ENCODE peak calls at places on chromosomes 11 and 22, in seven cellular contexts. One of them, this sample, is unnamed. For H3K9me3, the result is how much of the 10 kb centered on the place peaks cover.

GRCh38 chr22:19244600-19245352 is 46.7 kb downstream of the CLTCL1 start:
- DNase-seq in heart left ventricle: no peak
- DNase-seq in prostate gland: no peak
- DNase-seq in neural progenitor cell: no peak
- DNase-seq in HCT116: no peak
- DNase-seq in IMR-90: no peak
- DNase-seq in H9: no peak
- DNase-seq in this sample: no peak

GRCh38 chr22:41526802-41527799 is 17.2 kb downstream of the POLR3H start:
- DNase-seq in heart left ventricle: no peak
- DNase-seq in IMR-90: peak
- DNase-seq in neural progenitor cell: peak
- DNase-seq in H9: peak
- DNase-seq in prostate gland: no peak
- DNase-seq in HCT116: no peak
- DNase-seq in this sample: peak

GRCh38 chr11:117930208-117930570 is 987 bp upstream of the TMPRSS13 start:
- DNase-seq in neural progenitor cell: no peak
- DNase-seq in H9: no peak
- DNase-seq in HCT116: no peak
- DNase-seq in heart left ventricle: no peak
- DNase-seq in prostate gland: no peak
- DNase-seq in IMR-90: no peak
- DNase-seq in this sample: no peak

GRCh38 chr11:17931595-17931994 is 81.3 kb downstream of the SERGEF start:
- DNase-seq in HCT116: no peak
- DNase-seq in IMR-90: peak
- DNase-seq in H9: peak
- DNase-seq in neural progenitor cell: no peak
- DNase-seq in heart left ventricle: no peak
- DNase-seq in prostate gland: no peak
- DNase-seq in this sample: no peak

GRCh38 chr22:41341990-41342389 is 39.8 kb upstream of the TEF start:
- DNase-seq in heart left ventricle: no peak
- DNase-seq in H9: no peak
- DNase-seq in neural progenitor cell: no peak
- DNase-seq in HCT116: no peak
- DNase-seq in prostate gland: no peak
- DNase-seq in IMR-90: peak
- DNase-seq in this sample: no peak

GRCh38 chr11:4551346-4551979 is 6.5 kb downstream of the OR52M1 start:
- DNase-seq in H9: peak
- DNase-seq in IMR-90: peak
- DNase-seq in HCT116: no peak
- DNase-seq in heart left ventricle: no peak
- DNase-seq in neural progenitor cell: peak
- DNase-seq in prostate gland: no peak
- DNase-seq in this sample: no peak

GRCh38 chr11:60785806-60786361 is 751 bp downstream of the MS4A10 start:
- DNase-seq in H9: no peak
- DNase-seq in neural progenitor cell: no peak
- DNase-seq in heart left ventricle: no peak
- DNase-seq in HCT116: no peak
- DNase-seq in prostate gland: no peak
- DNase-seq in IMR-90: peak
- DNase-seq in this sample: no peak

GRCh38 chr11:4713241-4713640 is 8.7 kb downstream of the MMP26 start:
- DNase-seq in neural progenitor cell: no peak
- DNase-seq in IMR-90: peak
- DNase-seq in H9: no peak
- DNase-seq in prostate gland: peak
- DNase-seq in heart left ventricle: no peak
- DNase-seq in HCT116: no peak
- DNase-seq in this sample: no peak

GRCh38 chr11:27211370-27212127 is 151.5 kb downstream of the CCDC34 start:
- DNase-seq in neural progenitor cell: no peak
- DNase-seq in H9: no peak
- DNase-seq in HCT116: peak
- DNase-seq in IMR-90: no peak
- DNase-seq in heart left ventricle: no peak
- DNase-seq in prostate gland: no peak
- DNase-seq in this sample: no peak

GRCh38 chr11:86251285-86251830 is 6.8 kb downstream of the EED start:
- DNase-seq in heart left ventricle: no peak
- DNase-seq in HCT116: no peak
- DNase-seq in IMR-90: no peak
- DNase-seq in neural progenitor cell: no peak
- DNase-seq in H9: no peak
- DNase-seq in prostate gland: no peak
- DNase-seq in this sample: no peak

GRCh38 chr11:121418625-121419114 is 33.4 kb upstream of the SORL1 start:
- DNase-seq in HCT116: no peak
- DNase-seq in neural progenitor cell: no peak
- DNase-seq in prostate gland: no peak
- DNase-seq in heart left ventricle: peak
- DNase-seq in H9: no peak
- DNase-seq in IMR-90: no peak
- DNase-seq in this sample: no peak

GRCh38 chr22:23414727-23415489 is 165.2 kb downstream of the IGLL1 start:
- DNase-seq in heart left ventricle: no peak
- DNase-seq in H9: no peak
- DNase-seq in prostate gland: no peak
- DNase-seq in HCT116: no peak
- DNase-seq in IMR-90: no peak
- DNase-seq in neural progenitor cell: no peak
- DNase-seq in this sample: no peak

GRCh38 chr11:60953781-60954180 is 1.8 kb upstream of the SLC15A3 start:
- DNase-seq in neural progenitor cell: no peak
- DNase-seq in IMR-90: peak
- DNase-seq in heart left ventricle: no peak
- DNase-seq in prostate gland: no peak
- DNase-seq in H9: no peak
- DNase-seq in HCT116: no peak
- DNase-seq in this sample: no peak

GRCh38 chr11:81174646-81175330 is 1558.9 kb downstream of the FAM181B start:
- DNase-seq in IMR-90: no peak
- DNase-seq in prostate gland: no peak
- DNase-seq in neural progenitor cell: no peak
- DNase-seq in heart left ventricle: no peak
- DNase-seq in HCT116: no peak
- DNase-seq in H9: no peak
- DNase-seq in this sample: no peak

GRCh38 chr22:19869497-19870152 is 15.0 kb upstream of the GNB1L start:
- DNase-seq in HCT116: no peak
- DNase-seq in neural progenitor cell: no peak
- DNase-seq in heart left ventricle: no peak
- DNase-seq in IMR-90: no peak
- DNase-seq in prostate gland: no peak
- DNase-seq in H9: no peak
- DNase-seq in this sample: no peak

GRCh38 chr11:65589444-65590239 is 6.0 kb downstream of the KCNK7 start:
- DNase-seq in H9: no peak
- DNase-seq in neural progenitor cell: no peak
- DNase-seq in HCT116: no peak
- DNase-seq in IMR-90: no peak
- DNase-seq in prostate gland: no peak
- DNase-seq in heart left ventricle: no peak
- DNase-seq in this sample: no peak

GRCh38 chr11:64373598-64373974 is 14.6 kb downstream of the RPS6KA4 start:
- DNase-seq in H9: no peak
- DNase-seq in neural progenitor cell: no peak
- DNase-seq in HCT116: no peak
- DNase-seq in heart left ventricle: no peak
- DNase-seq in IMR-90: no peak
- DNase-seq in prostate gland: no peak
- DNase-seq in this sample: no peak

GRCh38 chr22:30605449-30606110 is 1.4 kb upstream of the TCN2 start:
- DNase-seq in H9: peak
- DNase-seq in heart left ventricle: peak
- DNase-seq in IMR-90: peak
- DNase-seq in HCT116: peak
- DNase-seq in prostate gland: peak
- DNase-seq in neural progenitor cell: peak
- DNase-seq in this sample: no peak

GRCh38 chr22:40529817-40530216 is 106.7 kb downstream of the MRTFA start:
- DNase-seq in prostate gland: no peak
- DNase-seq in heart left ventricle: no peak
- DNase-seq in IMR-90: peak
- DNase-seq in HCT116: no peak
- DNase-seq in H9: no peak
- DNase-seq in neural progenitor cell: no peak
- DNase-seq in this sample: no peak

GRCh38 chr22:29200901-29201300 is 4.8 kb upstream of the EMID1 start:
- DNase-seq in HCT116: no peak
- DNase-seq in prostate gland: no peak
- DNase-seq in IMR-90: no peak
- DNase-seq in neural progenitor cell: no peak
- DNase-seq in H9: no peak
- DNase-seq in heart left ventricle: no peak
- DNase-seq in this sample: no peak

GRCh38 chr11:48063424-48063978 is 83.1 kb downstream of the PTPRJ start:
- DNase-seq in prostate gland: no peak
- DNase-seq in H9: no peak
- DNase-seq in IMR-90: peak
- DNase-seq in HCT116: peak
- DNase-seq in heart left ventricle: peak
- DNase-seq in neural progenitor cell: no peak
- DNase-seq in this sample: no peak

GRCh38 chr22:48553694-48554308 is 1273.9 kb downstream of the BRD1 start:
- DNase-seq in heart left ventricle: no peak
- DNase-seq in neural progenitor cell: no peak
- DNase-seq in prostate gland: no peak
- DNase-seq in HCT116: no peak
- DNase-seq in H9: no peak
- DNase-seq in IMR-90: no peak
- DNase-seq in this sample: no peak
- H3K9me3 ChIP-seq in heart left ventricle: under half
- H3K9me3 ChIP-seq in neural progenitor cell: under half
- H3K9me3 ChIP-seq in prostate gland: under half
- H3K9me3 ChIP-seq in HCT116: under half
- H3K9me3 ChIP-seq in H9: under half
- H3K9me3 ChIP-seq in IMR-90: half or more
- H3K9me3 ChIP-seq in this sample: under half

GRCh38 chr11:39037611-39038010 is 2421.8 kb downstream of the LRRC4C start:
- DNase-seq in HCT116: no peak
- DNase-seq in prostate gland: no peak
- DNase-seq in IMR-90: no peak
- DNase-seq in heart left ventricle: no peak
- DNase-seq in H9: no peak
- DNase-seq in neural progenitor cell: no peak
- DNase-seq in this sample: no peak
- H3K9me3 ChIP-seq in HCT116: under half
- H3K9me3 ChIP-seq in prostate gland: under half
- H3K9me3 ChIP-seq in IMR-90: under half
- H3K9me3 ChIP-seq in heart left ventricle: under half
- H3K9me3 ChIP-seq in H9: under half
- H3K9me3 ChIP-seq in neural progenitor cell: under half
- H3K9me3 ChIP-seq in this sample: under half

GRCh38 chr11:76048763-76049162 is 157.5 kb downstream of the WNT11 start:
- DNase-seq in prostate gland: no peak
- DNase-seq in H9: no peak
- DNase-seq in heart left ventricle: no peak
- DNase-seq in HCT116: peak
- DNase-seq in neural progenitor cell: peak
- DNase-seq in IMR-90: no peak
- DNase-seq in this sample: no peak
- H3K9me3 ChIP-seq in prostate gland: under half
- H3K9me3 ChIP-seq in H9: under half
- H3K9me3 ChIP-seq in heart left ventricle: under half
- H3K9me3 ChIP-seq in HCT116: under half
- H3K9me3 ChIP-seq in neural progenitor cell: under half
- H3K9me3 ChIP-seq in IMR-90: under half
- H3K9me3 ChIP-seq in this sample: under half

GRCh38 chr11:71064183-71064582 is 188.2 kb downstream of the SHANK2 start:
- DNase-seq in HCT116: no peak
- DNase-seq in IMR-90: no peak
- DNase-seq in prostate gland: no peak
- DNase-seq in heart left ventricle: no peak
- DNase-seq in H9: no peak
- DNase-seq in neural progenitor cell: no peak
- DNase-seq in this sample: no peak
- H3K9me3 ChIP-seq in HCT116: under half
- H3K9me3 ChIP-seq in IMR-90: under half
- H3K9me3 ChIP-seq in prostate gland: under half
- H3K9me3 ChIP-seq in heart left ventricle: under half
- H3K9me3 ChIP-seq in H9: under half
- H3K9me3 ChIP-seq in neural progenitor cell: under half
- H3K9me3 ChIP-seq in this sample: under half

DNA sequence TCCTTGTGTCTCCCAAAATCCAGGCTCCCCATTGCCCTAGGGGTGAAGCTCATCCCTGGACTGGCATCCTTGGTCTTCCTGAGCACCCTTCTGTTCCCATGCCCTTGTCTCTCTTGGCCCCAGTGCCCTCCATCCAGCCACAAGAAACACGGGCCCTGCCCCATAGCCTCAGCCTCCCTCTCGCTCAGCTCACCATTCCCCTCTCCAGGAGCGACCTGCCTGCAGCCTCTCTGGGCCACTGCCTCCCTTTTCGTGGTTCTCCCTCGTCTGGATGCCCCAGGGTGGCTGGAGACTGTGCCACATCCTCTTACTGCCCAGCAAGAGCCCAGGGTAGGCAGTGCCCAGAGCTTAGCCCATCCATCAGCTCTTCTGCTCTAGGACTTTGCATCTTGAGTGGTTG is 532.1 kb downstream of the TBC1D22A start:
- DNase-seq in HCT116: no peak
- DNase-seq in H9: no peak
- DNase-seq in heart left ventricle: no peak
- DNase-seq in prostate gland: no peak
- DNase-seq in neural progenitor cell: no peak
- DNase-seq in IMR-90: no peak
- DNase-seq in this sample: no peak
- H3K9me3 ChIP-seq in HCT116: under half
- H3K9me3 ChIP-seq in H9: half or more
- H3K9me3 ChIP-seq in heart left ventricle: under half
- H3K9me3 ChIP-seq in prostate gland: under half
- H3K9me3 ChIP-seq in neural progenitor cell: under half
- H3K9me3 ChIP-seq in IMR-90: under half
- H3K9me3 ChIP-seq in this sample: under half

DNA sequence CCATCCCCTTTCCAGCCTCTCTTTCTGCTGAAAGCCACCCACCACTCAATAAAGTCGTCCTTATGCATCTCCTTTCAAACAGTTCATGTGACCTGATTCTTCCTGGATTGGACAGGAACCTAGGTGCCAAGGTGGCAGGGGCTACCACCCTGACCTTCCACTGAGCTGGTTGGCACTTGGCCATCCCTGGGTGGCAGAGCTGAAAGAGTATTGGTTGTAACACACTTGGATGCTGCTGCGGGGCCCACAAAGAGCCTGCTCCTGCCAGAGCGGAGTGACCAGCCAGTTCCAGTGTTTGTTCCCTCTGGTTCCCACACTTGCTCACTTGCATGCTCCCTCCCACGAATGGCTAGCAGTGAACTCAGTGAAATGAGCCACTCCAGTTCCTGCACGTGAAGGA is 57.2 kb upstream of the OR4C15 start:
- DNase-seq in neural progenitor cell: no peak
- DNase-seq in H9: no peak
- DNase-seq in prostate gland: no peak
- DNase-seq in IMR-90: no peak
- DNase-seq in heart left ventricle: no peak
- DNase-seq in HCT116: no peak
- DNase-seq in this sample: no peak
- H3K9me3 ChIP-seq in neural progenitor cell: under half
- H3K9me3 ChIP-seq in H9: half or more
- H3K9me3 ChIP-seq in prostate gland: under half
- H3K9me3 ChIP-seq in IMR-90: under half
- H3K9me3 ChIP-seq in heart left ventricle: under half
- H3K9me3 ChIP-seq in HCT116: under half
- H3K9me3 ChIP-seq in this sample: under half